ENCODE peak calls at places on chromosomes 5 and 9, in nine cellular contexts. I is upper lobe of right lung; N is RWPE2; T is activated CD8-positive, alpha-beta memory T cell treated with anti-CD3 and anti-CD28 coated beads, Interleukin-2, amount 10 ng/mL, durations not matched to agents 7 days and 5 days; C is CD4-positive, CD25-positive, alpha-beta regulatory T cell; O is Right ventricle myocardium superior; B is HCT116; Q is left cardiac atrium; D is activated naive CD4-positive, alpha-beta T cell treated with anti-CD3 and anti-CD28 coated beads, Interleukin-2, amount 50 U/mL, for 72 hours. E is an unnamed sample.

GRCh38 chr9:36091028-36091953 is 45.2 kb upstream of the GLIPR2 start:
- ATAC-seq in I (no peak), N (peak), T (no peak), C (no peak), O (peak), B (no peak), Q (peak), D (no peak), E (no peak)

GRCh38 chr5:139272471-139273321 is 20.8 kb upstream of the MATR3 start:
- ATAC-seq in I (no peak), N (peak), T (no peak), C (no peak), O (no peak), B (peak), Q (no peak), D (no peak), E (no peak)

GRCh38 chr5:14236757-14237156 is 93.6 kb downstream of the TRIO start:
- ATAC-seq in I (peak), N (no peak), T (no peak), C (no peak), O (no peak), B (no peak), Q (no peak), D (no peak), E (no peak)

GRCh38 chr9:127634021-127634420 is 21.9 kb downstream of the STXBP1 start:
- ATAC-seq in I (peak), N (no peak), T (no peak), C (no peak), O (no peak), B (peak), Q (peak), D (no peak), E (no peak)

GRCh38 chr5:101206534-101206933 is 303.5 kb upstream of the ST8SIA4 start:
- ATAC-seq in I (no peak), N (no peak), T (no peak), C (no peak), O (no peak), B (no peak), Q (no peak), D (no peak), E (no peak)

GRCh38 chr5:179373101-179373934 is 28.1 kb upstream of the ADAMTS2 start:
- ATAC-seq in I (no peak), N (no peak), T (no peak), C (no peak), O (no peak), B (no peak), Q (no peak), D (no peak), E (no peak)

GRCh38 chr9:38061326-38061947 is 7.6 kb downstream of the SHB start:
- ATAC-seq in I (no peak), N (no peak), T (no peak), C (no peak), O (no peak), B (no peak), Q (no peak), D (peak), E (peak)

GRCh38 chr5:58677650-58678049 is 94.8 kb downstream of the RAB3C start:
- ATAC-seq in I (no peak), N (no peak), T (no peak), C (no peak), O (no peak), B (no peak), Q (no peak), D (no peak), E (no peak)

GRCh38 chr9:113484258-113484730 is 20.8 kb downstream of the RGS3 start:
- ATAC-seq in I (no peak), N (no peak), T (no peak), C (no peak), O (peak), B (no peak), Q (peak), D (no peak), E (peak)

GRCh38 chr5:148858106-148858505 is 31.7 kb downstream of the ADRB2 start:
- ATAC-seq in I (no peak), N (no peak), T (no peak), C (no peak), O (no peak), B (no peak), Q (no peak), D (no peak), E (no peak)

GRCh38 chr9:130820135-130820738 is 14.8 kb upstream of the ABL1 start:
- ATAC-seq in I (no peak), N (no peak), T (no peak), C (no peak), O (no peak), B (no peak), Q (no peak), D (no peak), E (no peak)

GRCh38 chr5:132883261-132883834 is 9.9 kb downstream of the LEAP2 start:
- ATAC-seq in I (peak), N (peak), T (peak), C (peak), O (peak), B (peak), Q (peak), D (no peak), E (no peak)

GRCh38 chr5:55865831-55866230 is 14.7 kb downstream of the IL31RA start:
- ATAC-seq in I (no peak), N (no peak), T (no peak), C (no peak), O (no peak), B (no peak), Q (no peak), D (no peak), E (no peak)

GRCh38 chr9:38059233-38059936 is 9.6 kb downstream of the SHB start:
- ATAC-seq in I (no peak), N (no peak), T (no peak), C (no peak), O (peak), B (no peak), Q (peak), D (no peak), E (no peak)

GRCh38 chr5:150022163-150022540 is 21.6 kb downstream of the HMGXB3 start:
- ATAC-seq in I (no peak), N (peak), T (no peak), C (no peak), O (peak), B (peak), Q (peak), D (no peak), E (no peak)

GRCh38 chr5:5432020-5432707 is 9.7 kb downstream of the ICE1 start:
- ATAC-seq in I (no peak), N (peak), T (no peak), C (no peak), O (no peak), B (no peak), Q (peak), D (no peak), E (no peak)

E was measured in stimulated activated memory B cell treated with anti-CD40 and anti-IgM and Interleukin-4, amounts not matched to agents 10 μg/mL and 1 μg/mL and 100 μg/mL, for 72 hours.